ENCODE peak calls at places on chromosomes 16 and 17, in six cellular contexts. S is epithelial cell of esophagus; K is NCI-H1417; N is left ventricle myocardium inferior; X is activated CD4-positive, CD25-positive, alpha-beta regulatory T cell; Q is CD4-positive, CD25-positive, alpha-beta regulatory T cell. M is an unnamed sample.
A peak's percentile ranks its signal among the peaks of the same experiment; 100 is the strongest.

GRCh38 chr16:2853531-2854073 is 4.4 kb downstream of the PRSS22 start:
- DNase-seq in X (no peak), K (no peak), S (no peak), Q (no peak), N (no peak), M (no peak)

GRCh38 chr17:6005939-6006338 is 64.2 kb upstream of the WSCD1 start:
- DNase-seq in S (no peak), Q (no peak), X (no peak), N (no peak), K (no peak), M (no peak)

GRCh38 chr17:59846391-59847165 is 46.2 kb downstream of the TUBD1 start:
- DNase-seq in K (no peak), Q (peak; percentile 74), N (peak; percentile 41), S (peak; percentile 96), X (no peak), M (peak; percentile 28)

GRCh38 chr16:52435573-52435972 is 111.4 kb downstream of the TOX3 start:
- DNase-seq in X (no peak), N (no peak), Q (no peak), K (peak; percentile 85), S (no peak), M (no peak)

GRCh38 chr16:1108299-1109252 is 12.5 kb upstream of the C1QTNF8 start:
- DNase-seq in K (no peak), N (peak; percentile 48), S (no peak), Q (no peak), X (no peak), M (no peak)

GRCh38 chr16:11276880-11277593 is 757 bp upstream of the PRM2 start:
- DNase-seq in N (no peak), S (peak; percentile 43), K (no peak), X (no peak), Q (no peak), M (no peak)

GRCh38 chr17:31726980-31727427 is 132.0 kb downstream of the COPRS start:
- DNase-seq in X (no peak), Q (no peak), S (peak; percentile 67), K (no peak), N (no peak), M (no peak)

GRCh38 chr16:87334611-87335305 is 17.6 kb upstream of the C16orf95 start:
- DNase-seq in S (no peak), K (no peak), N (no peak), Q (no peak), X (no peak), M (no peak)

GRCh38 chr17:78300962-78301820 is 58.7 kb downstream of the SOCS3 start:
- DNase-seq in N (no peak), K (no peak), Q (no peak), X (no peak), S (peak; percentile 86), M (no peak)

GRCh38 chr17:48564200-48565023 is 13.7 kb downstream of the HOXB4 start:
- DNase-seq in Q (no peak), S (no peak), X (no peak), K (no peak), N (no peak), M (no peak)

GRCh38 chr17:50534222-50534978 is 1.9 kb downstream of the EPN3 start:
- DNase-seq in N (no peak), Q (no peak), K (no peak), S (peak; percentile 87), X (no peak), M (no peak)

GRCh38 chr16:86964846-86965245 is 352.3 kb downstream of the C16orf95 start:
- DNase-seq in Q (no peak), K (no peak), X (no peak), S (no peak), N (no peak), M (no peak)

GRCh38 chr17:66123163-66123562 is 68.8 kb downstream of the CEP112 start:
- DNase-seq in N (no peak), Q (no peak), K (no peak), S (peak; percentile 25), X (no peak), M (no peak)

GRCh38 chr17:20613248-20613647 is 33.7 kb downstream of the CDRT15L2 start:
- DNase-seq in K (no peak), S (no peak), Q (no peak), X (no peak), N (no peak), M (no peak)

GRCh38 chr17:6853764-6854442 is 22.4 kb upstream of the TEKT1 start:
- DNase-seq in K (no peak), N (no peak), Q (peak; percentile 19), X (no peak), S (peak; percentile 72), M (no peak)

GRCh38 chr17:50638851-50639767 is 4.4 kb downstream of the ABCC3 start:
- DNase-seq in Q (no peak), N (peak; percentile 84), S (peak; percentile 94), X (no peak), K (no peak), M (no peak)

GRCh38 chr17:33233855-33234228 is 59.3 kb downstream of the ASIC2 start:
- DNase-seq in N (peak; percentile 15), X (no peak), Q (peak; percentile 7), K (peak; percentile 44), S (no peak), M (peak; percentile 39)